ENCODE peak calls at places on chromosomes 3 and 15, in nine cellular contexts. R is HEK293T; F is amygdala; A is amniotic stem cell; T is activated T-helper 1 cell treated with anti-CD3 and anti-CD28 coated beads, Interleukin-12 subunit alpha, Interleukin-12 subunit beta, Interleukin-2, Interleukin-4 antibody, amounts not matched to agents 30 ng/mL and 10 ng/mL and 1 ng/mL, durations not matched to agents 14 hours and 24 hours and 36 hours; E is fibroblast of lung; H is non-pigmented ciliary epithelial cell; U is OCI-M1; O is SHP77. L is an unnamed sample.

GRCh38 chr3:51395493-51396213 is 4.6 kb downstream of the RBM15B start:
- DNase-seq in R (no peak), F (no peak), A (no peak), T (no peak), E (no peak), H (no peak), U (no peak), O (no peak), L (no peak)

GRCh38 chr3:189229421-189229820 is 57.6 kb downstream of the TPRG1 start:
- DNase-seq in R (no peak), F (no peak), A (no peak), T (no peak), E (no peak), H (no peak), U (no peak), O (no peak), L (no peak)

GRCh38 chr3:138670409-138670808 is 61.8 kb downstream of the FAIM start:
- DNase-seq in R (no peak), F (no peak), A (no peak), T (no peak), E (no peak), H (no peak), U (no peak), O (no peak), L (no peak)

GRCh38 chr3:61236556-61236955 is 14.7 kb downstream of the FHIT start:
- DNase-seq in R (no peak), F (no peak), A (no peak), T (no peak), E (no peak), H (no peak), U (peak), O (no peak), L (peak)

GRCh38 chr3:137946341-137946973 is 63.5 kb upstream of the CLDN18 start:
- DNase-seq in R (peak), F (no peak), A (peak), T (peak), E (peak), H (peak), U (peak), O (peak), L (peak)

GRCh38 chr3:112980080-112980479 is 5.2 kb upstream of the CD200R1 start:
- DNase-seq in R (no peak), F (no peak), A (no peak), T (no peak), E (peak), H (no peak), U (no peak), O (no peak), L (no peak)

GRCh38 chr3:45491344-45491743 is 103.0 kb downstream of the LARS2 start:
- DNase-seq in R (no peak), F (no peak), A (no peak), T (no peak), E (no peak), H (no peak), U (no peak), O (no peak), L (no peak)

GRCh38 chr3:52052831-52053306 is 3.5 kb downstream of the DUSP7 start:
- DNase-seq in R (no peak), F (peak), A (peak), T (peak), E (peak), H (no peak), U (peak), O (no peak), L (peak)

GRCh38 chr15:48966595-48967301 is 3.0 kb upstream of the SHC4 start:
- DNase-seq in R (no peak), F (no peak), A (no peak), T (peak), E (peak), H (peak), U (peak), O (no peak), L (peak)

GRCh38 chr3:115401891-115402501 is 221.3 kb upstream of the GAP43 start:
- DNase-seq in R (no peak), F (no peak), A (no peak), T (no peak), E (peak), H (peak), U (no peak), O (no peak), L (no peak)

GRCh38 chr3:64187065-64187959 is 38.0 kb downstream of the PRICKLE2 start:
- DNase-seq in R (peak), F (no peak), A (peak), T (no peak), E (peak), H (peak), U (no peak), O (peak), L (no peak)

GRCh38 chr3:125480656-125481374 is 39.2 kb downstream of the SNX4 start:
- DNase-seq in R (no peak), F (no peak), A (peak), T (no peak), E (peak), H (peak), U (no peak), O (no peak), L (no peak)

GRCh38 chr15:90075420-90076289 is 26.6 kb downstream of the IDH2 start:
- DNase-seq in R (no peak), F (no peak), A (no peak), T (no peak), E (no peak), H (no peak), U (no peak), O (no peak), L (no peak)

GRCh38 chr3:125644036-125645025 is 49.0 kb upstream of the OSBPL11 start:
- DNase-seq in R (no peak), F (no peak), A (no peak), T (no peak), E (peak), H (no peak), U (no peak), O (no peak), L (no peak)

GRCh38 chr3:8464668-8465067 is 37.0 kb upstream of the LMCD1 start:
- DNase-seq in R (no peak), F (no peak), A (no peak), T (no peak), E (no peak), H (no peak), U (no peak), O (peak), L (no peak)

GRCh38 chr3:125003369-125003853 is 52.4 kb downstream of the HEG1 start:
- DNase-seq in R (no peak), F (no peak), A (no peak), T (no peak), E (peak), H (no peak), U (no peak), O (no peak), L (no peak)

GRCh38 chr3:177824190-177824786 is 627.0 kb upstream of the TBL1XR1 start:
- DNase-seq in R (no peak), F (no peak), A (peak), T (no peak), E (peak), H (no peak), U (peak), O (peak), L (no peak)

GRCh38 chr3:29281265-29282228 is 676 bp downstream of the RBMS3 start:
- DNase-seq in R (no peak), F (no peak), A (no peak), T (no peak), E (peak), H (no peak), U (peak), O (no peak), L (no peak)

GRCh38 chr15:80309769-80310384 is 57.9 kb upstream of the CTXND1 start:
- DNase-seq in R (peak), F (no peak), A (no peak), T (no peak), E (peak), H (peak), U (peak), O (no peak), L (peak)

GRCh38 chr3:158685151-158685550 is 12.7 kb upstream of the LXN start:
- DNase-seq in R (no peak), F (no peak), A (no peak), T (no peak), E (no peak), H (no peak), U (no peak), O (no peak), L (no peak)

GRCh38 chr3:69161587-69162196 is 39.3 kb upstream of the LMOD3 start:
- DNase-seq in R (peak), F (no peak), A (no peak), T (peak), E (peak), H (no peak), U (peak), O (peak), L (peak)

GRCh38 chr15:67091073-67091965 is 25.9 kb downstream of the SMAD3 start:
- DNase-seq in R (no peak), F (no peak), A (peak), T (peak), E (peak), H (peak), U (peak), O (no peak), L (peak)

GRCh38 chr3:186083746-186084145 is 25.1 kb downstream of the ETV5 start:
- DNase-seq in R (no peak), F (no peak), A (no peak), T (no peak), E (no peak), H (no peak), U (no peak), O (no peak), L (no peak)

GRCh38 chr3:50354186-50354764 is 3.6 kb downstream of the CYB561D2 start:
- DNase-seq in R (no peak), F (no peak), A (no peak), T (no peak), E (no peak), H (no peak), U (peak), O (no peak), L (no peak)

GRCh38 chr3:87186631-87187159 is 40.4 kb upstream of the CHMP2B start:
- DNase-seq in R (no peak), F (no peak), A (no peak), T (no peak), E (no peak), H (no peak), U (no peak), O (no peak), L (no peak)

GRCh38 chr3:13167064-13167743 is 94.0 kb upstream of the IQSEC1 start:
- DNase-seq in R (no peak), F (no peak), A (no peak), T (no peak), E (no peak), H (no peak), U (no peak), O (no peak), L (no peak)

GRCh38 chr3:156691920-156692319 is 17.5 kb downstream of the TIPARP start:
- DNase-seq in R (no peak), F (no peak), A (peak), T (no peak), E (peak), H (no peak), U (no peak), O (no peak), L (no peak)

GRCh38 chr3:75171632-75172230 is 492.4 kb upstream of the FRG2C start:
- DNase-seq in R (no peak), F (no peak), A (no peak), T (no peak), E (peak), H (no peak), U (peak), O (no peak), L (peak)

GRCh38 chr3:120454076-120454689 is 3.4 kb upstream of the FSTL1 start:
- DNase-seq in R (no peak), F (no peak), A (no peak), T (no peak), E (no peak), H (no peak), U (peak), O (no peak), L (no peak)

GRCh38 chr3:16511561-16512434 is 1.7 kb downstream of the RFTN1 start:
- DNase-seq in R (no peak), F (no peak), A (no peak), T (peak), E (peak), H (peak), U (no peak), O (no peak), L (peak)

L was measured in NB4.